ENCODE peak calls at places on chromosomes 3 and 15, in eight cellular contexts. C is adrenal gland, M is mucosa of descending colon, X is spleen, Q is neuronal stem cell, Y is right atrium auricular region, T is MM.1S, G is psoas muscle. B is an unnamed sample. For H3K36me3, the result is how much of the 10 kb centered on the place peaks cover.

GRCh38 chr3:162141232-162141631 is 644.6 kb downstream of the OTOL1 start:
- DNase-seq in G (no peak), Y (no peak), Q (no peak), M (no peak), X (no peak), C (no peak), T (no peak), B (no peak)

GRCh38 chr3:185935465-185936263 is 2.1 kb downstream of the TRA2B start:
- DNase-seq in C (no peak), M (no peak), T (no peak), G (no peak), X (no peak), Y (no peak), Q (no peak), B (no peak)

GRCh38 chr3:13647314-13648059 is 98.6 kb downstream of the FBLN2 start:
- DNase-seq in G (no peak), X (no peak), M (peak), T (no peak), Y (no peak), Q (no peak), C (no peak), B (no peak)

GRCh38 chr3:152496286-152496685 is 227.6 kb downstream of the MBNL1 start:
- DNase-seq in T (no peak), Y (no peak), G (no peak), M (no peak), X (no peak), Q (no peak), C (no peak), B (no peak)

GRCh38 chr3:33096103-33096868 is 660 bp downstream of the GLB1 start:
- DNase-seq in T (peak), X (peak), G (peak), M (peak), Y (no peak), C (peak), Q (peak), B (peak)

GRCh38 chr3:151091685-151092352 is 6.4 kb downstream of the MED12L start:
- DNase-seq in T (no peak), C (no peak), G (no peak), X (no peak), Q (no peak), Y (no peak), M (no peak), B (no peak)

GRCh38 chr3:64214697-64215018 is 10.6 kb downstream of the PRICKLE2 start:
- DNase-seq in M (peak), T (no peak), G (peak), Q (no peak), X (no peak), C (no peak), Y (peak), B (no peak)

GRCh38 chr3:127204841-127205582 is 12.1 kb downstream of the PRR23E start:
- DNase-seq in G (no peak), C (no peak), M (no peak), Y (no peak), Q (no peak), T (no peak), X (peak), B (no peak)

GRCh38 chr3:195820901-195821300 is 9.2 kb upstream of the MUC4 start:
- DNase-seq in T (no peak), G (no peak), Y (no peak), Q (no peak), C (no peak), X (no peak), M (no peak), B (no peak)

GRCh38 chr3:185420762-185421161 is 57.8 kb downstream of the MAP3K13 start:
- DNase-seq in G (no peak), Y (no peak), Q (no peak), X (no peak), C (peak), T (peak), M (peak), B (no peak)

GRCh38 chr15:60389261-60390077 is 8.3 kb downstream of the ANXA2 start:
- DNase-seq in C (no peak), G (no peak), Q (no peak), T (peak), Y (no peak), M (no peak), X (no peak), B (no peak)

DNA sequence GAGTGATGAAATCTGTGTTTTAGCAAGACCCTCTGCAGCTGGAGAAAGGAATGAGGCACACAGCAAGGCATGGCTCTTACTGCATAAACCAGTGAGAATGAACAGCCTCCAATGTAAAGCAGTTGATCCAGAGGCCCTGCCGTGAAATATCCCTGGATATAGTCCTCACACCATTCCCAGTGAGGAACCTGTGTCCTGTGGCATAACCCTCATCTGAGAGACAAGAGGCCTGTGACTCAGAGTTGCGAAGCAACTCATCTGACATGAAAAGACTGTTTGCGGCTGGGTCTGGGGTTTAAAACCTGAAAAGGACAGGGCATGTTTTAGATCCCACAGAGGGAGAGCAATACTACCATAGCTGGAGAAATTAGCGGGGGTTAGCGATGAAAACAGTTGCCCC is 165.4 kb upstream of the BHLHE40 start:
- DNase-seq in T (no peak), M (no peak), X (no peak), Y (no peak), Q (no peak), C (no peak), G (no peak), B (no peak)
- H3K36me3 ChIP-seq in T (under half), M (under half), X (half or more), Y (half or more), Q (under half), C (under half), G (under half), B (under half)

GRCh38 chr15:40415226-40415625 is 9.6 kb downstream of the IVD start:
- DNase-seq in Y (no peak), Q (no peak), M (no peak), T (no peak), C (no peak), X (no peak), G (no peak), B (no peak)
- H3K36me3 ChIP-seq in Y (under half), Q (half or more), M (under half), T (under half), C (under half), X (half or more), G (half or more), B (under half)

DNA sequence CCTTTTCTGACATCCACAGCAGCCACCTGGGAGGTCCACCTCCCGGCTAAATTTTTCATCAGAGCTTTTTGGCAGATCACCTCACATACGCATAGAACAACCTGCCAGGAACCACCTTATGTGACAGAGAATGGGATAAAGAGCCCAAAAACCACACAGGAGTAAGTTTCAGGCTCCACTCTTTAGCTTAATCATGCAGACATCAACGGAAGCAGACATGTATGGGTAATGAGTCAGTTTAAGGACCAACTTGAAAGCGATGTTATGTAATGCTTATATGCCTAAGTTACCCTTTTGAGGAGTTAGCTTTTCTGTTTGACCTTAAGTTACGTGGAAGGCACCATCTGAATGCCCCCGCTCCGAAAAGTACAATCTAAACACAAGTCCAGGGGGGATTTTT is 183.3 kb upstream of the BHLHE40 start:
- DNase-seq in T (no peak), G (no peak), Q (no peak), X (no peak), M (no peak), C (no peak), Y (no peak), B (no peak)
- H3K36me3 ChIP-seq in T (under half), G (under half), Q (under half), X (half or more), M (under half), C (under half), Y (under half), B (under half)

GRCh38 chr15:80183886-80184285 is 31.1 kb downstream of the FAH start:
- DNase-seq in M (no peak), C (no peak), X (no peak), Q (no peak), Y (no peak), T (no peak), G (no peak), B (no peak)

GRCh38 chr15:80186597-80186996 is 33.8 kb downstream of the FAH start:
- DNase-seq in M (no peak), Q (no peak), X (no peak), C (no peak), T (no peak), G (no peak), Y (no peak), B (no peak)

GRCh38 chr15:80183291-80183690 is 30.5 kb downstream of the FAH start:
- DNase-seq in X (no peak), C (no peak), Y (no peak), T (no peak), Q (no peak), M (no peak), G (no peak), B (no peak)

GRCh38 chr15:80186066-80186465 is 33.3 kb downstream of the FAH start:
- DNase-seq in M (no peak), Q (no peak), X (no peak), C (no peak), Y (no peak), T (no peak), G (no peak), B (no peak)

GRCh38 chr15:80185152-80185551 is 32.4 kb downstream of the FAH start:
- DNase-seq in T (no peak), Y (no peak), Q (no peak), X (no peak), M (no peak), G (no peak), C (no peak), B (no peak)
- H3K36me3 ChIP-seq in T (under half), Y (under half), Q (under half), X (half or more), M (under half), G (under half), C (under half), B (under half)

GRCh38 chr3:31615071-31615875 is 82.5 kb downstream of the STT3B start:
- DNase-seq in Y (no peak), G (no peak), X (no peak), M (no peak), C (no peak), Q (no peak), T (no peak), B (no peak)
- H3K36me3 ChIP-seq in Y (under half), G (under half), X (under half), M (under half), C (under half), Q (under half), T (under half), B (under half)